ENCODE peak calls at places on chromosome 16, in ten cellular contexts. C, V, N, M, J, Z, T, E, B and G are unnamed samples.

GRCh38 chr16:8919934-8920465 is 37.8 kb downstream of the LITAFD start:
- DNase-seq in C (no peak), Z (no peak), M (no peak), T (no peak), E (no peak), B (no peak), N (no peak), J (no peak), V (no peak), G (no peak)

GRCh38 chr16:72189865-72190371 is 18.0 kb upstream of the PMFBP1 start:
- DNase-seq in E (no peak), B (no peak), M (no peak), T (no peak), J (no peak), Z (no peak), V (no peak), N (no peak), C (no peak), G (peak; percentile 68)

GRCh38 chr16:81604960-81605383 is 160.4 kb downstream of the CMIP start:
- DNase-seq in J (no peak), N (no peak), T (no peak), Z (no peak), V (no peak), E (no peak), M (no peak), C (no peak), B (no peak), G (no peak)

GRCh38 chr16:88064011-88064888 is 113.0 kb downstream of the BANP start:
- DNase-seq in C (no peak), N (no peak), T (no peak), E (no peak), B (peak; percentile 73), V (no peak), J (no peak), M (no peak), Z (no peak), G (no peak)

GRCh38 chr16:9212621-9213020 is 121.2 kb downstream of the HAPSTR1 start:
- DNase-seq in C (peak; percentile 24), T (no peak), Z (no peak), E (no peak), B (no peak), N (no peak), J (no peak), V (no peak), M (no peak), G (no peak)

GRCh38 chr16:54281535-54282201 is 4.9 kb downstream of the IRX3 start:
- DNase-seq in T (no peak), M (no peak), N (no peak), E (no peak), C (no peak), B (no peak), J (no peak), Z (peak; percentile 78), V (no peak), G (no peak)

GRCh38 chr16:50146479-50147435 is 6.3 kb upstream of the TENT4B start:
- DNase-seq in E (no peak), M (no peak), T (no peak), Z (peak; percentile 18), V (no peak), J (no peak), B (no peak), C (no peak), N (peak; percentile 49), G (no peak)

GRCh38 chr16:14004031-14004718 is 66.9 kb upstream of the MRTFB start:
- DNase-seq in Z (peak; percentile 65), N (no peak), E (no peak), V (no peak), M (no peak), J (no peak), C (no peak), B (no peak), T (peak; percentile 23), G (no peak)

GRCh38 chr16:14955546-14956231 is 18.4 kb downstream of the NPIPA1 start:
- DNase-seq in N (no peak), M (no peak), J (no peak), E (no peak), T (peak; percentile 56), V (no peak), B (no peak), Z (no peak), C (peak; percentile 73), G (peak; percentile 86)